ENCODE peak calls at places on chromosome 22, in six cellular contexts. J is GM12878; H is HCT116; U is CD8-positive, alpha-beta T cell; A is Panc1; K is left lung. O is an unnamed sample. For H3K27me3, the result is how much of the 10 kb centered on the place peaks cover.

GRCh38 chr22:46788426-46789168 is 26.1 kb downstream of the TBC1D22A start:
- ATAC-seq in J (peak), A (no peak), H (no peak), K (no peak), U (no peak), O (no peak)

GRCh38 chr22:44341431-44342346 is 28.9 kb upstream of the SHISAL1 start:
- ATAC-seq in K (peak), J (no peak), H (no peak), U (no peak), A (peak), O (peak)

GRCh38 chr22:33385611-33386010 is 327.4 kb upstream of the SYN3 start:
- ATAC-seq in K (no peak), H (no peak), U (no peak), A (no peak), J (no peak), O (no peak)

GRCh38 chr22:45203150-45203974 is 37.3 kb downstream of the KIAA0930 start:
- ATAC-seq in U (no peak), J (no peak), H (no peak), K (no peak), A (no peak), O (no peak)

GRCh38 chr22:41152902-41153301 is 52.2 kb upstream of the L3MBTL2 start:
- ATAC-seq in H (no peak), U (no peak), A (no peak), K (no peak), J (no peak), O (peak)

GRCh38 chr22:27992294-27993165 is 73.5 kb upstream of the PITPNB start:
- ATAC-seq in K (no peak), A (no peak), U (no peak), H (no peak), J (no peak), O (no peak)

GRCh38 chr22:22364207-22364606 is 119.6 kb downstream of the VPREB1 start:
- ATAC-seq in J (no peak), H (no peak), K (no peak), A (no peak), U (no peak), O (no peak)

GRCh38 chr22:41550952-41551491 is 6.8 kb upstream of the POLR3H start:
- ATAC-seq in H (no peak), J (no peak), K (no peak), A (no peak), U (no peak), O (no peak)

GRCh38 chr22:30503551-30503950 is 1.9 kb downstream of the SEC14L4 start:
- ATAC-seq in K (no peak), J (no peak), U (no peak), H (no peak), A (no peak), O (no peak)

GRCh38 chr22:30205281-30206115 is 41.1 kb downstream of the LIF start:
- ATAC-seq in A (peak), J (no peak), K (no peak), U (no peak), H (no peak), O (peak)

GRCh38 chr22:37618072-37618656 is 9.5 kb downstream of the GGA1 start:
- ATAC-seq in H (no peak), U (no peak), K (no peak), A (no peak), J (peak), O (no peak)

GRCh38 chr22:23055448-23056179 is 14.7 kb upstream of the GNAZ start:
- ATAC-seq in K (no peak), J (no peak), A (no peak), U (no peak), H (no peak), O (no peak)

GRCh38 chr22:48431536-48432315 is 1395.9 kb downstream of the BRD1 start:
- ATAC-seq in A (no peak), H (no peak), K (no peak), J (no peak), U (no peak), O (no peak)

GRCh38 chr22:21867528-21868266 is at the start of gene MAPK1:
- ATAC-seq in A (peak), J (peak), K (peak), U (peak), H (peak), O (peak)

GRCh38 chr22:45272498-45272897 is 12.3 kb upstream of the UPK3A start:
- ATAC-seq in U (no peak), J (no peak), A (no peak), K (no peak), H (no peak), O (no peak)

GRCh38 chr22:27650985-27651384 is 150.6 kb downstream of the MN1 start:
- ATAC-seq in U (no peak), K (no peak), A (no peak), J (no peak), H (no peak), O (no peak)

GRCh38 chr22:33272866-33273265 is 214.7 kb upstream of the SYN3 start:
- ATAC-seq in A (no peak), J (peak), U (no peak), K (no peak), H (no peak), O (no peak)

GRCh38 chr22:20672082-20672424 is 101.9 kb upstream of the SERPIND1 start:
- ATAC-seq in A (no peak), U (no peak), K (no peak), H (no peak), J (no peak), O (no peak)

GRCh38 chr22:20674998-20675397 is 98.9 kb upstream of the SERPIND1 start:
- ATAC-seq in K (no peak), U (no peak), J (no peak), H (no peak), A (no peak), O (no peak)

GRCh38 chr22:20673341-20674195 is 100.3 kb upstream of the SERPIND1 start:
- ATAC-seq in A (no peak), K (no peak), J (no peak), H (no peak), U (no peak), O (no peak)

GRCh38 chr22:20672732-20673131 is 101.2 kb upstream of the SERPIND1 start:
- ATAC-seq in K (no peak), A (no peak), J (no peak), H (no peak), U (no peak), O (no peak)

DNA sequence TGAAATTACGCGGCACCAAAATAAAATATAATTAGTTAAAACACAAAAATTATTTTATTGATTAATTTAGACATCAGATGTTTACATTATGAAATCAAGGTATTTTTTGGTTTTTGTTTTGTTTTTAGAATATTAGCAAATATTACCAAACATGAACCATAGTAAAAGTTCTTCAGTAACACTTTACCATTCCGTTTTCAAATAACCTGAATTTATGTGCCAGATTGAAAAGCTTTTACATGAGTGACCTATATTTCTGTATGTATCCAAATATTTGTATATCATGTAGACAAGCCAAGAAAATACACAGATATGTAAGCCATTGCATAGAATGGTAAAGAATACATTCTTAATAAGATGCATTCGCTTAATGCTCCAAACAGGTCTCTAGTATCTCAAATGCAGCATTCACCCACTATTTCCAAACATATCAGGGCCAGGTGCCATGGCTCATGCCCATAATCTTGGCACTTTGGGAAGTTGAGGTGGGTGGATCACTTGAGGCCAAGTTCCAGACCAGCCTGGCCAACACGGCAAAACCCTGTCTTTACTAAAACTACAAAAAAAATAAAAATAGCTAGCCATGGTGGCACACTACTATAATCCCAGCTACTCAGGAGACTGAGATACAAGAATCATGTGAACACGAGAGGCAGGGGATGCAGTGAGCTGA is 102.4 kb upstream of the SERPIND1 start:
- ATAC-seq in A (no peak), K (no peak), U (no peak), H (no peak), J (no peak), O (no peak)
- TF ChIP-seq CTCF in A (no peak), K (no peak), U (no peak), H (no peak), J (no peak), O (no peak)

GRCh38 chr22:42688914-42689275 is 31.8 kb downstream of the A4GALT start:
- ATAC-seq in J (no peak), A (no peak), K (peak), U (no peak), H (no peak), O (peak)
- H3K4me3 ChIP-seq in J (no peak), A (no peak), K (no peak), U (no peak), H (no peak), O (no peak)

DNA sequence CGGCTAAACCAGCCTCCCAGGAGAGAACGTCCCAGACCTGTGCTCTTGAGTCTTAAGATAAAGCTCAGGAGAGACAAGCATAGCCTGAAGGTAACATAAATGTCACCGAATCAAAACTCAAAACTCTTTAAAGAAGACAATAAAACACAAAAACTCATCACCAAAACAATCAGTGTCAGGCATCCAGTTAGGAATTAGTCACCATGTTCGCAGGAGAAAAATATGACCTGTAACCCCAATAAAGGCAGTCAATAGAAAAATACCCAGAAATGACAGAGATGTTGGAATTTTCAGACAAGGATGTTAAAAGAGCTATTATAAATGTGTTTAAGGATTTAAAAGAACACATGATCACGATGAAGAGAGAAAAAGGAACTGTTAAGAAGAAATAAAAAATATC is 352.4 kb downstream of the BRD1 start:
- ATAC-seq in U (no peak), A (no peak), H (no peak), J (no peak), K (no peak), O (no peak)
- H3K27me3 ChIP-seq in U (under half), A (under half), H (under half), J (under half), K (under half), O (under half)

DNA sequence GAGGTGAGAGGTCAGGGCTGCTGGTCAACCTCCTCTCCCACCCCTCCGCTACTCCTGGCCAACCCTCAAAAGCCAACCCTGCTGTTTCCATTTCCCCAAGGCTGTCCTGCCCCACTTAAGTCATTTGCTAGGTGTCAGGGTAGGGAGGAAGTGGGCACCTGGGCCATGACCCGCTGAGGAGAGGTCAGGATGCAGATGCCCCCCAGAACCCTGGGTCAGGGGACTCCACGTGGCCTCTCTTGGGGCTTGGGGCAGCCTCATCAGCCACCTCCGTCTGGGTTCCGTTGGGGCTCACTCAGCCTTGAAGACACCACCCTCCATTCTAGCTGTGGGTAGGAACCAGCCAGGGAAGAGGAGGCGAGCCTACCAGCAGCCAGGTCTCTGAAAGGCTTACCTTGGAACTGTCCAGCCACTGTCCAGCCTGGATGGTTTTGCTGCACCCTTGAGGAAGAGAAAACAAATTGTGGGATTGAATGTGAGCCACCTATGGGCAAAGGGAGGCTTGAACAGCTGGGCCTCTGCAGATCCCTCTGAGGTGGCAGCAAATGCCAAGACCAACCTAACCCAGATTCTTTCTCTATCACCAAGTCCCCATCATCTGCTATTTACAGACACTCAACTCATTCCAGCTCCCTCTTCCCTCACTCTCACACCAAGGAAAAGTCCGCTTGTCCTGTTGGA is 2.5 kb downstream of the APOL4 start:
- ATAC-seq in J (no peak), A (peak), K (no peak), U (no peak), H (no peak), O (no peak)
- TF ChIP-seq CTCF in J (no peak), A (peak), K (no peak), U (no peak), H (no peak), O (no peak)

GRCh38 chr22:42991010-42991651 is 23.8 kb downstream of the PACSIN2 start:
- ATAC-seq in H (peak), K (no peak), U (no peak), J (peak), A (peak), O (no peak)
- H3K4me3 ChIP-seq in H (no peak), K (no peak), U (no peak), J (no peak), A (no peak), O (no peak)

O was measured in gastroesophageal sphincter.